ENCODE peak calls at places on chromosome 7, in seven cellular contexts. X, N, F, G, L, O and A are unnamed samples.
A peak's percentile ranks its signal among the peaks of the same experiment; 100 is the strongest.

GRCh38 chr7:102981451-102981850 is 68.7 kb downstream of the LRRC17 start:
- DNase-seq in X (no peak), N (no peak), F (no peak), G (no peak), L (no peak), O (no peak), A (no peak)

GRCh38 chr7:85840532-85840931 is 653.7 kb upstream of the SEMA3D start:
- DNase-seq in X (no peak), N (no peak), F (no peak), G (no peak), L (no peak), O (no peak), A (no peak)

GRCh38 chr7:135678612-135679575 is 16.6 kb downstream of the STMP1 start:
- DNase-seq in X (no peak), N (peak; percentile 82), F (no peak), G (peak; percentile 98), L (no peak), O (no peak), A (peak; percentile 85)

GRCh38 chr7:96621932-96622331 is 87.7 kb downstream of the SEM1 start:
- DNase-seq in X (no peak), N (no peak), F (no peak), G (no peak), L (no peak), O (no peak), A (no peak)

GRCh38 chr7:66503036-66503370 is 125.7 kb upstream of the KCTD7 start:
- DNase-seq in X (no peak), N (no peak), F (no peak), G (no peak), L (no peak), O (no peak), A (no peak)

GRCh38 chr7:148422028-148422427 is 168.5 kb upstream of the C7orf33 start:
- DNase-seq in X (no peak), N (no peak), F (no peak), G (no peak), L (no peak), O (no peak), A (no peak)

GRCh38 chr7:123795917-123796316 is 47.1 kb upstream of the WASL start:
- DNase-seq in X (no peak), N (no peak), F (no peak), G (no peak), L (no peak), O (no peak), A (no peak)

GRCh38 chr7:152354061-152354460 is 81.7 kb downstream of the KMT2C start:
- DNase-seq in X (no peak), N (no peak), F (no peak), G (no peak), L (no peak), O (no peak), A (no peak)

GRCh38 chr7:5143106-5143505 is 46.9 kb upstream of the WIPI2 start:
- DNase-seq in X (no peak), N (no peak), F (no peak), G (no peak), L (no peak), O (no peak), A (no peak)

GRCh38 chr7:110557-111232 is 81.7 kb upstream of the FAM20C start:
- DNase-seq in X (no peak), N (no peak), F (no peak), G (no peak), L (peak; percentile 43), O (no peak), A (no peak)

GRCh38 chr7:64849250-64849923 is 53.7 kb upstream of the ZNF273 start:
- DNase-seq in X (no peak), N (peak; percentile 94), F (no peak), G (no peak), L (no peak), O (no peak), A (peak; percentile 61)

GRCh38 chr7:131502810-131503545 is 53.5 kb downstream of the PODXL start:
- DNase-seq in X (peak; percentile 72), N (no peak), F (no peak), G (no peak), L (no peak), O (no peak), A (peak; percentile 58)

GRCh38 chr7:112421666-112422486 is 28.4 kb upstream of the IFRD1 start:
- DNase-seq in X (no peak), N (no peak), F (no peak), G (no peak), L (no peak), O (no peak), A (peak; percentile 49)

GRCh38 chr7:135991906-135992305 is 14.7 kb upstream of the MTPN start:
- DNase-seq in X (no peak), N (no peak), F (no peak), G (no peak), L (no peak), O (no peak), A (no peak)

GRCh38 chr7:149822353-149822943 is 15.7 kb upstream of the ZNF862 start:
- DNase-seq in X (no peak), N (no peak), F (no peak), G (no peak), L (no peak), O (no peak), A (no peak)

GRCh38 chr7:38070718-38071117 is 107.3 kb upstream of the STARD3NL start:
- DNase-seq in X (no peak), N (no peak), F (no peak), G (peak; percentile 37), L (no peak), O (no peak), A (peak; percentile 43)

GRCh38 chr7:1314021-1314907 is 81.6 kb downstream of the UNCX start:
- DNase-seq in X (no peak), N (no peak), F (no peak), G (no peak), L (no peak), O (no peak), A (no peak)

GRCh38 chr7:12137283-12137682 is 73.8 kb upstream of the TMEM106B start:
- DNase-seq in X (no peak), N (no peak), F (no peak), G (no peak), L (no peak), O (no peak), A (no peak)

GRCh38 chr7:137879357-137880158 is 32.8 kb upstream of the DGKI start:
- DNase-seq in X (no peak), N (peak; percentile 74), F (no peak), G (no peak), L (no peak), O (no peak), A (no peak)

GRCh38 chr7:34308595-34308994 is 349.4 kb upstream of the NPSR1 start:
- DNase-seq in X (no peak), N (no peak), F (no peak), G (no peak), L (no peak), O (no peak), A (no peak)

GRCh38 chr7:68482800-68483199 is 1115.5 kb upstream of the AUTS2 start:
- DNase-seq in X (no peak), N (no peak), F (no peak), G (no peak), L (no peak), O (no peak), A (no peak)

GRCh38 chr7:2403718-2404648 is 572 bp downstream of the CHST12 start:
- DNase-seq in X (peak; percentile 62), N (peak; percentile 26), F (peak; percentile 41), G (no peak), L (no peak), O (peak; percentile 86), A (peak; percentile 33)

GRCh38 chr7:85890244-85890811 is 703.5 kb upstream of the SEMA3D start:
- DNase-seq in X (no peak), N (peak; percentile 4), F (no peak), G (peak; percentile 16), L (no peak), O (no peak), A (peak; percentile 30)

GRCh38 chr7:113730309-113730955 is 188.4 kb downstream of the PPP1R3A start:
- DNase-seq in X (no peak), N (peak; percentile 79), F (no peak), G (peak; percentile 74), L (no peak), O (no peak), A (peak; percentile 46)

GRCh38 chr7:20513897-20514296 is 101.6 kb upstream of the ABCB5 start:
- DNase-seq in X (no peak), N (no peak), F (no peak), G (no peak), L (no peak), O (no peak), A (no peak)

GRCh38 chr7:47581821-47582747 is at the start of gene TNS3:
- DNase-seq in X (no peak), N (peak; percentile 47), F (peak; percentile 60), G (no peak), L (peak; percentile 75), O (no peak), A (no peak)
- TF ChIP-seq CTCF in X (no peak), N (no peak), F (peak; percentile 46), G (peak; percentile 3), L (no peak), O (peak; percentile 38), A (peak; percentile 15)

GRCh38 chr7:99617187-99617781 is 538 bp downstream of the ZSCAN25 start:
- DNase-seq in X (peak; percentile 7), N (no peak), F (no peak), G (no peak), L (no peak), O (peak; percentile 54), A (no peak)

GRCh38 chr7:99618726-99619125 is 2.0 kb downstream of the ZSCAN25 start:
- DNase-seq in X (no peak), N (peak; percentile 96), F (no peak), G (no peak), L (no peak), O (no peak), A (peak; percentile 72)

GRCh38 chr7:99615989-99616358 is 772 bp upstream of the ZSCAN25 start:
- DNase-seq in X (no peak), N (no peak), F (no peak), G (no peak), L (peak; percentile 17), O (peak; percentile 56), A (no peak)

GRCh38 chr7:99614495-99614894 is 2.3 kb upstream of the ZSCAN25 start:
- DNase-seq in X (peak; percentile 16), N (no peak), F (no peak), G (no peak), L (no peak), O (no peak), A (no peak)

GRCh38 chr7:99616359-99617186 is at the start of gene ZSCAN25:
- DNase-seq in X (peak; percentile 87), N (peak; percentile 87), F (peak; percentile 82), G (peak; percentile 79), L (peak; percentile 88), O (peak; percentile 93), A (peak; percentile 91)
- TF ChIP-seq CTCF in X (peak; percentile 65), N (no peak), F (peak; percentile 51), G (peak; percentile 38), L (no peak), O (peak; percentile 58), A (no peak)

DNA sequence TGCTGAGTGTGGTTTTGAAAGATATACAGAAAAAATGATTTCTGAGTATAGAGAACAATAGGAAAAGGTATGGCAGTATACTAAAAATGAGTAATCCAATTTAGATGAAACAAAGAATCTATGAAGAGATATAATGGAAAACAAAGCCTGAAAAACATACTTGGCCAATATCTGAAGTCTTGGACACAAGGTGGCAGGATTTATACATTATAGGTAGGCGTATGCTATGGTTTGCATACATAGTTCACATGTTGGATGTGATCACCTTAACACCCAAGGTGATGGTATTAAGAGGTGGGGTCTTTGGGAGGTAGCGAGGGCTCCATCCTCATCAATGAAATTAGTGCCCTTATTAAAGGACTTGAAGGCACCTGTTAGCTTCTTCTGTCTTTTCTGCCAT is 34.5 kb upstream of the BPGM start:
- DNase-seq in X (no peak), N (no peak), F (no peak), G (no peak), L (no peak), O (no peak), A (peak; percentile 33)
- TF ChIP-seq CTCF in X (no peak), N (no peak), F (no peak), G (no peak), L (no peak), O (no peak), A (peak; percentile 24)

GRCh38 chr7:27143950-27144798 is 693 bp upstream of the HOXA5 start:
- DNase-seq in X (no peak), N (peak; percentile 57), F (no peak), G (no peak), L (peak; percentile 55), O (no peak), A (no peak)
- TF ChIP-seq CTCF in X (no peak), N (no peak), F (no peak), G (no peak), L (no peak), O (no peak), A (no peak)